ENCODE peak calls at places on chromosomes 6 and 20, in four cellular contexts. E, A, O and L are unnamed samples.

GRCh38 chr6:167975449-167975848 is 22.0 kb upstream of the KIF25 start:
- DNase-seq in O (no peak), E (no peak), A (no peak), L (no peak)

GRCh38 chr6:136446145-136446544 is 104.1 kb downstream of the MAP7 start:
- DNase-seq in A (no peak), O (no peak), E (no peak), L (no peak)

GRCh38 chr6:3838992-3839867 is 9.9 kb upstream of the FAM50B start:
- DNase-seq in O (no peak), A (peak; percentile 40), E (no peak), L (no peak)

GRCh38 chr6:157513619-157514485 is 132.9 kb downstream of the ZDHHC14 start:
- DNase-seq in E (no peak), A (no peak), O (no peak), L (no peak)

GRCh38 chr20:6184086-6184485 is 61.3 kb upstream of the FERMT1 start:
- DNase-seq in A (no peak), O (no peak), E (no peak), L (no peak)

GRCh38 chr6:105015482-105015881 is 58.6 kb downstream of the LIN28B start:
- DNase-seq in E (no peak), O (no peak), A (peak; percentile 34), L (no peak)

GRCh38 chr6:144897441-144897921 is 612.3 kb downstream of the UTRN start:
- DNase-seq in O (no peak), A (peak; percentile 53), E (no peak), L (no peak)

GRCh38 chr6:14055541-14055940 is 62.0 kb upstream of the CD83 start:
- DNase-seq in E (no peak), A (no peak), O (no peak), L (no peak)

GRCh38 chr6:150056916-150057315 is 12.0 kb downstream of the ULBP3 start:
- DNase-seq in E (no peak), O (no peak), A (no peak), L (no peak)

GRCh38 chr6:27547157-27548075 is 74.5 kb upstream of the ZNF184 start:
- DNase-seq in O (no peak), E (no peak), A (peak; percentile 75), L (no peak)

GRCh38 chr6:144344651-144345050 is 59.5 kb downstream of the UTRN start:
- DNase-seq in E (no peak), A (no peak), O (no peak), L (no peak)

GRCh38 chr6:33631971-33632585 is 11.0 kb downstream of the ITPR3 start:
- DNase-seq in E (no peak), O (no peak), A (no peak), L (peak; percentile 79)

GRCh38 chr6:154239392-154239791 is 117.2 kb downstream of the IPCEF1 start:
- DNase-seq in E (no peak), O (no peak), A (no peak), L (no peak)

GRCh38 chr20:45508068-45508886 is 7.1 kb downstream of the SPINT3 start:
- DNase-seq in O (no peak), E (no peak), A (no peak), L (no peak)

GRCh38 chr20:3237958-3238615 is 903 bp downstream of the SLC4A11 start:
- DNase-seq in E (no peak), O (no peak), A (no peak), L (no peak)

GRCh38 chr6:18371010-18371409 is 16.1 kb upstream of the RNF144B start:
- DNase-seq in E (no peak), O (no peak), A (no peak), L (no peak)

GRCh38 chr6:26520088-26520839 is 17.9 kb upstream of the HMGN4 start:
- DNase-seq in O (peak; percentile 80), E (no peak), A (no peak), L (no peak)

GRCh38 chr6:119575721-119576120 is 226.2 kb upstream of the MAN1A1 start:
- DNase-seq in A (peak; percentile 9), E (no peak), O (no peak), L (no peak)

GRCh38 chr20:1846341-1846740 is 48.9 kb upstream of the SIRPA start:
- DNase-seq in O (no peak), A (no peak), E (no peak), L (no peak)

GRCh38 chr20:35663813-35664543 is 722 bp downstream of the CPNE1 start:
- DNase-seq in O (peak; percentile 76), E (peak; percentile 34), A (peak; percentile 14), L (peak; percentile 87)

GRCh38 chr6:133767571-133767970 is 121.3 kb upstream of the TCF21 start:
- DNase-seq in O (no peak), E (no peak), A (no peak), L (no peak)

GRCh38 chr6:137217801-137218472 is 1.2 kb downstream of the IFNGR1 start:
- DNase-seq in E (no peak), O (no peak), A (peak; percentile 48), L (peak; percentile 78)

GRCh38 chr20:31497838-31498540 is 16.3 kb upstream of the HM13 start:
- DNase-seq in E (no peak), O (no peak), A (peak; percentile 32), L (no peak)

GRCh38 chr6:126077810-126078791 is 91.8 kb downstream of the TRMT11 start:
- DNase-seq in O (no peak), A (peak; percentile 90), E (no peak), L (no peak)

GRCh38 chr20:17795003-17795402 is 95.2 kb downstream of the BANF2 start:
- DNase-seq in O (no peak), E (no peak), A (no peak), L (no peak)

GRCh38 chr6:121697921-121698320 is 262.5 kb downstream of the GJA1 start:
- DNase-seq in O (no peak), E (no peak), A (no peak), L (no peak)

GRCh38 chr6:106746660-106747059 is 117.3 kb downstream of the QRSL1 start:
- DNase-seq in E (no peak), A (peak; percentile 1), O (no peak), L (no peak)

GRCh38 chr6:37083243-37084138 is 78.0 kb downstream of the FGD2 start:
- DNase-seq in A (peak; percentile 95), O (no peak), E (no peak), L (peak; percentile 89)

GRCh38 chr6:170063431-170063830 is 227.4 kb downstream of the DLL1 start:
- DNase-seq in E (no peak), O (peak; percentile 64), A (no peak), L (peak; percentile 37)

GRCh38 chr6:10759884-10760329 is 12.3 kb downstream of the TMEM14B start:
- DNase-seq in E (peak; percentile 20), A (peak; percentile 60), O (no peak), L (no peak)

GRCh38 chr6:3850451-3851203 is 1.5 kb downstream of the FAM50B start:
- DNase-seq in A (no peak), E (peak; percentile 28), O (no peak), L (no peak)

GRCh38 chr20:38338849-38339520 is 7.3 kb upstream of the LBP start:
- DNase-seq in E (no peak), A (peak; percentile 21), O (no peak), L (peak; percentile 49)

GRCh38 chr6:56335733-56336132 is 88.4 kb upstream of the COL21A1 start:
- DNase-seq in E (no peak), O (no peak), A (peak; percentile 93), L (no peak)

DNA sequence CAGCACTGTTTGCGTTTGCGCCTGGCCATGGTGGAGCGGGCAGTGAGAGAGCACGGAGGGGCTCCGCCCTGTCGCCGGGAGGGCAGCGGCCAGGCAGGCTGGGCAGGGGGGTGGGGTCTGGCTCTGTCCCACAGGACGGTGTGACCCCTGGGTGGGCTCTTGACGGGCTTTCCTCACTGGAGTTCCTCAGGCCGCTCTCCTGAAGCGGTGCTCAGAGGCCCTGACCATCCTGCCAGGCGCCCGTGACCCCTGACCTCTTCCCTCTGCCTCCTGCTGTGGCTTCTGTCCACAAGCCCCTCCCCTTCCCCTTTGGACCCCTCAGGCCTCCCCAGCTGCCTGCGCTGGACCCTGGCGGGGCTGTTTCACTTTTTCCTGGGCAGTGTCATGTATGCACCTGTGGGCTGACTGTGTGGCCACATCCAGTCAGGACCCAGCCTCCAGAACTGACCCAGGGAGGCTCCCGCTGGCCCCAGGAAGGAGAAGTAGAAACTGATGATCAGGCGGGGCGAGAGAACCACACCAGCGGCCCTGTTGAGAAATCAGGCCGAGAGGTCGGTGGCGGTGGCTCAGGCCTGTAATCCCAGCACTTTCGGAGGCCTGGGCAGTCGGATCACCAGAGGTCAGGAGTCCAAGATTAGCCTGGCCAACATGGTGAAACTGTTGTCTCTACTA is 1.2 kb downstream of the OGFR start:
- DNase-seq in A (peak; percentile 39), O (no peak), E (no peak), L (no peak)
- H3K27ac ChIP-seq in A (peak overlapping the region; percentile 68), O (peak overlapping the region; percentile 86), E (no peak overlapping the region), L (peak overlapping the region; percentile 98)

DNA sequence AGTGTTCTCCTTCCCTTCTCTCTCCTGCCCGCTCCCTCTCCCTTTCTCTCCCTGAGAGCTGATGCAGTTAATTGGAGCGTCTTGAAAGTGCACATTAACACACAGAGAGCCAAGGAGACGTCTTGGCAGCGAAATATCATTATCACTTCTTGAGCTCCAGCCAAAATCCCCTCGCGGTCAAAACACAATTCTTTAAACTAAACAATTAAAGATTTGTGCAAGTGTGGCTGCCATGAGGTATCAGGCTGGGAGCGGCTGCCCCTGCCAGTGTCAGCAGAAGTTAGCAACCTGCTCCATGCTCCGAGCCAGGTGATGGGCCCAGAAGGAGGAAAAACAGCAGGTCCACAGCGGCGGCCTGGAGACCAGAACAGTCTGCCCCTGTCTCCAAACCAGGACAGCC is 100.9 kb upstream of the FOXP4 start:
- DNase-seq in A (peak; percentile 13), E (no peak), O (no peak), L (no peak)
- H3K27ac ChIP-seq in A (no peak overlapping the region), E (no peak overlapping the region), O (no peak overlapping the region), L (no peak overlapping the region)

GRCh38 chr6:71252407-71252806 is 36.2 kb upstream of the OGFRL1 start:
- DNase-seq in O (no peak), E (no peak), A (no peak), L (no peak)

GRCh38 chr6:71248866-71249265 is 39.7 kb upstream of the OGFRL1 start:
- DNase-seq in E (no peak), A (no peak), O (no peak), L (no peak)

GRCh38 chr6:71248306-71248705 is 40.3 kb upstream of the OGFRL1 start:
- DNase-seq in A (peak; percentile 29), O (no peak), E (no peak), L (no peak)

GRCh38 chr6:71252960-71253359 is 35.7 kb upstream of the OGFRL1 start:
- DNase-seq in O (no peak), E (no peak), A (no peak), L (no peak)

GRCh38 chr6:71250050-71250689 is 38.4 kb upstream of the OGFRL1 start:
- DNase-seq in A (peak; percentile 77), O (no peak), E (no peak), L (no peak)
- H3K27ac ChIP-seq in A (peak overlapping the region; percentile 49), O (peak overlapping the region; percentile 69), E (no peak overlapping the region), L (peak overlapping the region; percentile 33)

DNA sequence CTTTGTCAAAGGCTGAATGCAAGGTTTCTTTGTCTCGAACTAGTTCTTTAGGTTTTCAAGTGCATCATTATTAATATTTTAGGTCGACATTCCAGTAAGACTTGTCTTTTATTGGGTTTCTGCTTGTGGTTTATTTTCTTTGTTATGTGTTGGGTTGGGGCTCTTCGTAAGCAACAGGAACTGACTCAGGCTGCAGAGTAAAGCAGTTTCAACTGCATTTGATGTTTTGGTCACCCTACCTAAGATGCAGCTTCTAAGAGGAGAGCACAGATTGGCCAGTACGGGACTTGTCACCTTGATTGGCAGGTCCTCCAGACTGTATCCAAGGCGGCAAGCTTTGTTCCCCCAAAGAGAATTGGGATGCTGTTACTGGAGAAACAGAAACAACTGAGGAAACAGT is 149.5 kb upstream of the SULF2 start:
- DNase-seq in O (no peak), E (no peak), A (no peak), L (no peak)
- H3K27ac ChIP-seq in O (no peak overlapping the region), E (no peak overlapping the region), A (no peak overlapping the region), L (no peak overlapping the region)